ENCODE peak calls at places on chromosomes 3 and 15, in seven cellular contexts. One of them, this sample, is unnamed.

GRCh38 chr3:39211332-39212130 is 19.1 kb upstream of the XIRP1 start:
- DNase-seq in glutamatergic neuron: no peak
- DNase-seq in cardiac muscle cell: no peak
- DNase-seq in NCI-H2171 treated with DMSO at 0.1 percent for 48 hours: no peak
- DNase-seq in HAP-1: no peak
- DNase-seq in T-cell: no peak
- DNase-seq in GF-D8: no peak
- DNase-seq in this sample: no peak

GRCh38 chr15:88378259-88378658 is 88.9 kb downstream of the MRPL46 start:
- DNase-seq in glutamatergic neuron: no peak
- DNase-seq in cardiac muscle cell: no peak
- DNase-seq in NCI-H2171 treated with DMSO at 0.1 percent for 48 hours: no peak
- DNase-seq in HAP-1: no peak
- DNase-seq in T-cell: no peak
- DNase-seq in GF-D8: no peak
- DNase-seq in this sample: no peak

GRCh38 chr3:172150268-172150667 is 110.9 kb downstream of the FNDC3B start:
- DNase-seq in glutamatergic neuron: no peak
- DNase-seq in cardiac muscle cell: no peak
- DNase-seq in NCI-H2171 treated with DMSO at 0.1 percent for 48 hours: no peak
- DNase-seq in HAP-1: no peak
- DNase-seq in T-cell: no peak
- DNase-seq in GF-D8: no peak
- DNase-seq in this sample: no peak

GRCh38 chr3:115550285-115550741 is 73.0 kb upstream of the GAP43 start:
- DNase-seq in glutamatergic neuron: no peak
- DNase-seq in cardiac muscle cell: no peak
- DNase-seq in NCI-H2171 treated with DMSO at 0.1 percent for 48 hours: no peak
- DNase-seq in HAP-1: no peak
- DNase-seq in T-cell: no peak
- DNase-seq in GF-D8: no peak
- DNase-seq in this sample: peak; percentile 13

GRCh38 chr3:106829206-106829605 is 548.0 kb upstream of the CCDC54 start:
- DNase-seq in glutamatergic neuron: no peak
- DNase-seq in cardiac muscle cell: no peak
- DNase-seq in NCI-H2171 treated with DMSO at 0.1 percent for 48 hours: no peak
- DNase-seq in HAP-1: no peak
- DNase-seq in T-cell: no peak
- DNase-seq in GF-D8: no peak
- DNase-seq in this sample: no peak

GRCh38 chr3:129665024-129665768 is 58.7 kb upstream of the PLXND1 start:
- DNase-seq in glutamatergic neuron: no peak
- DNase-seq in cardiac muscle cell: no peak
- DNase-seq in NCI-H2171 treated with DMSO at 0.1 percent for 48 hours: no peak
- DNase-seq in HAP-1: no peak
- DNase-seq in T-cell: no peak
- DNase-seq in GF-D8: no peak
- DNase-seq in this sample: no peak

GRCh38 chr3:88005066-88005465 is 53.7 kb downstream of the CGGBP1 start:
- DNase-seq in glutamatergic neuron: no peak
- DNase-seq in cardiac muscle cell: peak; percentile 12
- DNase-seq in NCI-H2171 treated with DMSO at 0.1 percent for 48 hours: no peak
- DNase-seq in HAP-1: no peak
- DNase-seq in T-cell: no peak
- DNase-seq in GF-D8: no peak
- DNase-seq in this sample: no peak

GRCh38 chr3:12993623-12994356 is 79.4 kb downstream of the IQSEC1 start:
- DNase-seq in glutamatergic neuron: no peak
- DNase-seq in cardiac muscle cell: peak; percentile 64
- DNase-seq in NCI-H2171 treated with DMSO at 0.1 percent for 48 hours: no peak
- DNase-seq in HAP-1: peak; percentile 55
- DNase-seq in T-cell: no peak
- DNase-seq in GF-D8: no peak
- DNase-seq in this sample: peak; percentile 66

GRCh38 chr3:150180349-150180748 is 209.7 kb upstream of the PFN2 start:
- DNase-seq in glutamatergic neuron: no peak
- DNase-seq in cardiac muscle cell: no peak
- DNase-seq in NCI-H2171 treated with DMSO at 0.1 percent for 48 hours: peak; percentile 76
- DNase-seq in HAP-1: no peak
- DNase-seq in T-cell: no peak
- DNase-seq in GF-D8: no peak
- DNase-seq in this sample: peak; percentile 49

GRCh38 chr3:71962561-71963240 is 177.8 kb upstream of the PROK2 start:
- DNase-seq in glutamatergic neuron: no peak
- DNase-seq in cardiac muscle cell: no peak
- DNase-seq in NCI-H2171 treated with DMSO at 0.1 percent for 48 hours: peak; percentile 66
- DNase-seq in HAP-1: no peak
- DNase-seq in T-cell: no peak
- DNase-seq in GF-D8: no peak
- DNase-seq in this sample: no peak

GRCh38 chr15:22902981-22903380 is 64.5 kb downstream of the NIPA2 start:
- DNase-seq in glutamatergic neuron: no peak
- DNase-seq in cardiac muscle cell: no peak
- DNase-seq in NCI-H2171 treated with DMSO at 0.1 percent for 48 hours: no peak
- DNase-seq in HAP-1: no peak
- DNase-seq in T-cell: no peak
- DNase-seq in GF-D8: no peak
- DNase-seq in this sample: no peak

GRCh38 chr3:66822059-66823009 is 175.8 kb upstream of the KBTBD8 start:
- DNase-seq in glutamatergic neuron: peak; percentile 73
- DNase-seq in cardiac muscle cell: peak; percentile 78
- DNase-seq in NCI-H2171 treated with DMSO at 0.1 percent for 48 hours: peak; percentile 26
- DNase-seq in HAP-1: peak; percentile 87
- DNase-seq in T-cell: peak; percentile 65
- DNase-seq in GF-D8: no peak
- DNase-seq in this sample: peak; percentile 76

GRCh38 chr15:45795487-45796069 is 160.7 kb downstream of the SQOR start:
- DNase-seq in glutamatergic neuron: no peak
- DNase-seq in cardiac muscle cell: peak; percentile 76
- DNase-seq in NCI-H2171 treated with DMSO at 0.1 percent for 48 hours: peak; percentile 84
- DNase-seq in HAP-1: peak; percentile 34
- DNase-seq in T-cell: no peak
- DNase-seq in GF-D8: peak; percentile 0
- DNase-seq in this sample: peak; percentile 81

GRCh38 chr15:52481915-52482314 is 46.8 kb downstream of the MYO5A start:
- DNase-seq in glutamatergic neuron: no peak
- DNase-seq in cardiac muscle cell: no peak
- DNase-seq in NCI-H2171 treated with DMSO at 0.1 percent for 48 hours: no peak
- DNase-seq in HAP-1: no peak
- DNase-seq in T-cell: peak; percentile 65
- DNase-seq in GF-D8: peak; percentile 60
- DNase-seq in this sample: no peak

GRCh38 chr3:44903314-44903713 is 28.9 kb downstream of the TGM4 start:
- DNase-seq in glutamatergic neuron: no peak
- DNase-seq in cardiac muscle cell: no peak
- DNase-seq in NCI-H2171 treated with DMSO at 0.1 percent for 48 hours: no peak
- DNase-seq in HAP-1: no peak
- DNase-seq in T-cell: no peak
- DNase-seq in GF-D8: no peak
- DNase-seq in this sample: no peak

GRCh38 chr3:39288300-39288808 is 8.5 kb upstream of the CX3CR1 start:
- DNase-seq in glutamatergic neuron: peak; percentile 87
- DNase-seq in cardiac muscle cell: peak; percentile 94
- DNase-seq in NCI-H2171 treated with DMSO at 0.1 percent for 48 hours: peak; percentile 75
- DNase-seq in HAP-1: peak; percentile 88
- DNase-seq in T-cell: peak; percentile 74
- DNase-seq in GF-D8: peak; percentile 83
- DNase-seq in this sample: peak; percentile 89

GRCh38 chr15:41894791-41895463 is 1.1 kb upstream of the SPTBN5 start:
- DNase-seq in glutamatergic neuron: no peak
- DNase-seq in cardiac muscle cell: no peak
- DNase-seq in NCI-H2171 treated with DMSO at 0.1 percent for 48 hours: peak; percentile 66
- DNase-seq in HAP-1: no peak
- DNase-seq in T-cell: peak; percentile 87
- DNase-seq in GF-D8: no peak
- DNase-seq in this sample: peak; percentile 78